ENCODE peak calls at places on chromosome 21, in seven cellular contexts. One of them, this sample, is unnamed.

GRCh38 chr21:15140321-15141019 is 75.7 kb upstream of the NRIP1 start:
- DNase-seq in HCT116: no peak
- DNase-seq in NAMALWA: no peak
- DNase-seq in spleen: no peak
- DNase-seq in NCI-H69: peak
- DNase-seq in IMR-90: no peak
- DNase-seq in COR-L47: no peak
- DNase-seq in this sample: peak

GRCh38 chr21:44581158-44581557 is 754 bp upstream of the KRTAP10-5 start:
- DNase-seq in NCI-H69: no peak
- DNase-seq in HCT116: no peak
- DNase-seq in NAMALWA: no peak
- DNase-seq in COR-L47: no peak
- DNase-seq in IMR-90: no peak
- DNase-seq in spleen: no peak
- DNase-seq in this sample: peak

GRCh38 chr21:38297193-38297592 is 40.4 kb downstream of the KCNJ15 start:
- DNase-seq in NCI-H69: no peak
- DNase-seq in COR-L47: no peak
- DNase-seq in NAMALWA: no peak
- DNase-seq in HCT116: no peak
- DNase-seq in spleen: no peak
- DNase-seq in IMR-90: peak
- DNase-seq in this sample: no peak

GRCh38 chr21:39006653-39007417 is 176.4 kb downstream of the PSMG1 start:
- DNase-seq in IMR-90: no peak
- DNase-seq in NAMALWA: peak
- DNase-seq in COR-L47: no peak
- DNase-seq in HCT116: no peak
- DNase-seq in spleen: no peak
- DNase-seq in NCI-H69: no peak
- DNase-seq in this sample: no peak

GRCh38 chr21:37766104-37766503 is 150.2 kb downstream of the KCNJ6 start:
- DNase-seq in NCI-H69: no peak
- DNase-seq in IMR-90: no peak
- DNase-seq in NAMALWA: no peak
- DNase-seq in COR-L47: no peak
- DNase-seq in spleen: no peak
- DNase-seq in HCT116: no peak
- DNase-seq in this sample: no peak

GRCh38 chr21:28177008-28177603 is 815.6 kb downstream of the LTN1 start:
- DNase-seq in NAMALWA: no peak
- DNase-seq in COR-L47: no peak
- DNase-seq in HCT116: no peak
- DNase-seq in IMR-90: peak
- DNase-seq in spleen: no peak
- DNase-seq in NCI-H69: no peak
- DNase-seq in this sample: no peak

GRCh38 chr21:15514073-15514946 is 215.5 kb upstream of the USP25 start:
- DNase-seq in NAMALWA: peak
- DNase-seq in IMR-90: no peak
- DNase-seq in spleen: no peak
- DNase-seq in HCT116: no peak
- DNase-seq in COR-L47: no peak
- DNase-seq in NCI-H69: no peak
- DNase-seq in this sample: peak

GRCh38 chr21:37207441-37208009 is 59.6 kb downstream of the VPS26C start:
- DNase-seq in NAMALWA: no peak
- DNase-seq in IMR-90: no peak
- DNase-seq in COR-L47: no peak
- DNase-seq in NCI-H69: no peak
- DNase-seq in HCT116: peak
- DNase-seq in spleen: peak
- DNase-seq in this sample: peak

GRCh38 chr21:25494804-25495203 is 112.5 kb downstream of the MRPL39 start:
- DNase-seq in NAMALWA: no peak
- DNase-seq in IMR-90: no peak
- DNase-seq in NCI-H69: no peak
- DNase-seq in spleen: no peak
- DNase-seq in COR-L47: no peak
- DNase-seq in HCT116: no peak
- DNase-seq in this sample: peak

GRCh38 chr21:16085436-16085835 is 355.7 kb downstream of the USP25 start:
- DNase-seq in NCI-H69: no peak
- DNase-seq in IMR-90: peak
- DNase-seq in NAMALWA: no peak
- DNase-seq in COR-L47: no peak
- DNase-seq in spleen: no peak
- DNase-seq in HCT116: no peak
- DNase-seq in this sample: no peak

GRCh38 chr21:38306833-38307232 is 50.0 kb downstream of the KCNJ15 start:
- DNase-seq in COR-L47: no peak
- DNase-seq in NCI-H69: no peak
- DNase-seq in NAMALWA: no peak
- DNase-seq in HCT116: no peak
- DNase-seq in IMR-90: peak
- DNase-seq in spleen: no peak
- DNase-seq in this sample: no peak

GRCh38 chr21:35738342-35738961 is 321.9 kb downstream of the SETD4 start:
- DNase-seq in spleen: no peak
- DNase-seq in NCI-H69: no peak
- DNase-seq in NAMALWA: no peak
- DNase-seq in HCT116: no peak
- DNase-seq in COR-L47: no peak
- DNase-seq in IMR-90: peak
- DNase-seq in this sample: peak

GRCh38 chr21:15667010-15667409 is 62.8 kb upstream of the USP25 start:
- DNase-seq in spleen: no peak
- DNase-seq in NAMALWA: no peak
- DNase-seq in NCI-H69: no peak
- DNase-seq in HCT116: no peak
- DNase-seq in COR-L47: no peak
- DNase-seq in IMR-90: peak
- DNase-seq in this sample: no peak

GRCh38 chr21:34805157-34805556 is 136.4 kb downstream of the CLIC6 start:
- DNase-seq in spleen: no peak
- DNase-seq in HCT116: no peak
- DNase-seq in NAMALWA: no peak
- DNase-seq in NCI-H69: no peak
- DNase-seq in COR-L47: no peak
- DNase-seq in IMR-90: no peak
- DNase-seq in this sample: no peak

GRCh38 chr21:45427331-45428271 is 22.6 kb downstream of the COL18A1 start:
- DNase-seq in NCI-H69: no peak
- DNase-seq in COR-L47: no peak
- DNase-seq in HCT116: peak
- DNase-seq in spleen: no peak
- DNase-seq in NAMALWA: no peak
- DNase-seq in IMR-90: peak
- DNase-seq in this sample: peak

GRCh38 chr21:46188226-46189212 is 4.3 kb upstream of the SPATC1L start:
- DNase-seq in NCI-H69: no peak
- DNase-seq in COR-L47: no peak
- DNase-seq in NAMALWA: no peak
- DNase-seq in IMR-90: peak
- DNase-seq in spleen: no peak
- DNase-seq in HCT116: peak
- DNase-seq in this sample: peak

GRCh38 chr21:37904879-37905278 is 11.4 kb downstream of the KCNJ6 start:
- DNase-seq in IMR-90: no peak
- DNase-seq in NAMALWA: no peak
- DNase-seq in HCT116: no peak
- DNase-seq in spleen: no peak
- DNase-seq in NCI-H69: no peak
- DNase-seq in COR-L47: no peak
- DNase-seq in this sample: no peak

GRCh38 chr21:35258521-35258920 is 209.4 kb upstream of the RUNX1 start:
- DNase-seq in HCT116: no peak
- DNase-seq in spleen: no peak
- DNase-seq in NAMALWA: no peak
- DNase-seq in IMR-90: no peak
- DNase-seq in NCI-H69: no peak
- DNase-seq in COR-L47: no peak
- DNase-seq in this sample: no peak

GRCh38 chr21:43188712-43189151 is 19.9 kb downstream of the CRYAA start:
- DNase-seq in COR-L47: peak
- DNase-seq in IMR-90: no peak
- DNase-seq in NCI-H69: peak
- DNase-seq in HCT116: no peak
- DNase-seq in NAMALWA: no peak
- DNase-seq in spleen: peak
- DNase-seq in this sample: no peak

GRCh38 chr21:34510148-34511142 is 1.6 kb downstream of the KCNE1 start:
- DNase-seq in HCT116: peak
- DNase-seq in NCI-H69: peak
- DNase-seq in spleen: peak
- DNase-seq in COR-L47: peak
- DNase-seq in IMR-90: peak
- DNase-seq in NAMALWA: peak
- DNase-seq in this sample: peak

GRCh38 chr21:28632718-28633408 is 359.8 kb downstream of the LTN1 start:
- DNase-seq in HCT116: no peak
- DNase-seq in IMR-90: peak
- DNase-seq in NCI-H69: no peak
- DNase-seq in spleen: no peak
- DNase-seq in COR-L47: no peak
- DNase-seq in NAMALWA: no peak
- DNase-seq in this sample: peak

GRCh38 chr21:27143476-27143875 is 176.6 kb upstream of the ADAMTS5 start:
- DNase-seq in COR-L47: no peak
- DNase-seq in IMR-90: no peak
- DNase-seq in NCI-H69: no peak
- DNase-seq in NAMALWA: no peak
- DNase-seq in HCT116: no peak
- DNase-seq in spleen: no peak
- DNase-seq in this sample: no peak

GRCh38 chr21:35102488-35103407 is 53.6 kb upstream of the RUNX1 start:
- DNase-seq in spleen: peak
- DNase-seq in HCT116: no peak
- DNase-seq in NAMALWA: peak
- DNase-seq in COR-L47: no peak
- DNase-seq in NCI-H69: no peak
- DNase-seq in IMR-90: peak
- DNase-seq in this sample: no peak

GRCh38 chr21:34909492-34910292 is 139.4 kb downstream of the RUNX1 start:
- DNase-seq in NCI-H69: no peak
- DNase-seq in IMR-90: peak
- DNase-seq in NAMALWA: peak
- DNase-seq in HCT116: no peak
- DNase-seq in spleen: no peak
- DNase-seq in COR-L47: no peak
- DNase-seq in this sample: no peak

GRCh38 chr21:16073571-16073970 is 343.8 kb downstream of the USP25 start:
- DNase-seq in COR-L47: no peak
- DNase-seq in IMR-90: no peak
- DNase-seq in NCI-H69: no peak
- DNase-seq in HCT116: no peak
- DNase-seq in spleen: no peak
- DNase-seq in NAMALWA: no peak
- DNase-seq in this sample: no peak

GRCh38 chr21:32131164-32131563 is 147.7 kb downstream of the MIS18A start:
- DNase-seq in COR-L47: no peak
- DNase-seq in NAMALWA: no peak
- DNase-seq in IMR-90: no peak
- DNase-seq in NCI-H69: no peak
- DNase-seq in spleen: no peak
- DNase-seq in HCT116: no peak
- DNase-seq in this sample: no peak

GRCh38 chr21:41931041-41931451 is 22.8 kb downstream of the C2CD2 start:
- DNase-seq in IMR-90: no peak
- DNase-seq in HCT116: no peak
- DNase-seq in COR-L47: no peak
- DNase-seq in NAMALWA: no peak
- DNase-seq in NCI-H69: no peak
- DNase-seq in spleen: peak
- DNase-seq in this sample: no peak

GRCh38 chr21:25323356-25323949 is 283.8 kb downstream of the MRPL39 start:
- DNase-seq in HCT116: no peak
- DNase-seq in COR-L47: no peak
- DNase-seq in spleen: no peak
- DNase-seq in IMR-90: no peak
- DNase-seq in NCI-H69: peak
- DNase-seq in NAMALWA: no peak
- DNase-seq in this sample: peak

GRCh38 chr21:38438476-38438893 is 59.8 kb downstream of the ERG start:
- DNase-seq in COR-L47: no peak
- DNase-seq in IMR-90: peak
- DNase-seq in spleen: peak
- DNase-seq in HCT116: no peak
- DNase-seq in NCI-H69: no peak
- DNase-seq in NAMALWA: no peak
- DNase-seq in this sample: no peak

GRCh38 chr21:35051287-35051818 is 2.3 kb upstream of the RUNX1 start:
- DNase-seq in HCT116: peak
- DNase-seq in IMR-90: peak
- DNase-seq in NCI-H69: peak
- DNase-seq in COR-L47: no peak
- DNase-seq in spleen: peak
- DNase-seq in NAMALWA: peak
- DNase-seq in this sample: peak

GRCh38 chr21:28554660-28555475 is 437.8 kb downstream of the LTN1 start:
- DNase-seq in HCT116: no peak
- DNase-seq in COR-L47: peak
- DNase-seq in NCI-H69: no peak
- DNase-seq in IMR-90: peak
- DNase-seq in spleen: no peak
- DNase-seq in NAMALWA: no peak
- DNase-seq in this sample: no peak

GRCh38 chr21:44650265-44650972 is 4.0 kb downstream of the KRTAP12-4 start:
- DNase-seq in spleen: no peak
- DNase-seq in COR-L47: no peak
- DNase-seq in NAMALWA: no peak
- DNase-seq in IMR-90: no peak
- DNase-seq in HCT116: no peak
- DNase-seq in NCI-H69: no peak
- DNase-seq in this sample: no peak

GRCh38 chr21:16752109-16752508 is 760.7 kb upstream of the CXADR start:
- DNase-seq in NAMALWA: no peak
- DNase-seq in HCT116: no peak
- DNase-seq in NCI-H69: no peak
- DNase-seq in IMR-90: no peak
- DNase-seq in COR-L47: no peak
- DNase-seq in spleen: no peak
- DNase-seq in this sample: no peak

GRCh38 chr21:33325222-33326067 is 675 bp downstream of the IFNAR1 start:
- DNase-seq in NAMALWA: peak
- DNase-seq in NCI-H69: peak
- DNase-seq in spleen: peak
- DNase-seq in COR-L47: peak
- DNase-seq in HCT116: no peak
- DNase-seq in IMR-90: peak
- DNase-seq in this sample: peak

GRCh38 chr21:34900376-34900775 is 148.7 kb downstream of the RUNX1 start:
- DNase-seq in COR-L47: no peak
- DNase-seq in HCT116: no peak
- DNase-seq in NCI-H69: no peak
- DNase-seq in NAMALWA: no peak
- DNase-seq in spleen: no peak
- DNase-seq in IMR-90: no peak
- DNase-seq in this sample: no peak

GRCh38 chr21:45019887-45020537 is 54.4 kb upstream of the ADARB1 start:
- DNase-seq in COR-L47: no peak
- DNase-seq in NCI-H69: no peak
- DNase-seq in NAMALWA: no peak
- DNase-seq in IMR-90: no peak
- DNase-seq in spleen: peak
- DNase-seq in HCT116: no peak
- DNase-seq in this sample: no peak

GRCh38 chr21:44815225-44815624 is 2.6 kb downstream of the SUMO3 start:
- DNase-seq in COR-L47: no peak
- DNase-seq in HCT116: no peak
- DNase-seq in NAMALWA: no peak
- DNase-seq in spleen: no peak
- DNase-seq in NCI-H69: no peak
- DNase-seq in IMR-90: no peak
- DNase-seq in this sample: no peak

GRCh38 chr21:45226540-45227326 is 61.0 kb downstream of the POFUT2 start:
- DNase-seq in COR-L47: no peak
- DNase-seq in IMR-90: peak
- DNase-seq in spleen: no peak
- DNase-seq in NAMALWA: no peak
- DNase-seq in NCI-H69: peak
- DNase-seq in HCT116: no peak
- DNase-seq in this sample: no peak

This sample was measured in DMS53.